ENCODE peak calls at places on chromosomes 7 and 10, in seven cellular contexts. J is choroid plexus epithelial cell, C is lung, V is right lobe of liver, X is GM23248, R is lower lobe of right lung, O is cardiac fibroblast. Z is an unnamed sample.

GRCh38 chr7:27771111-27771510 is 31.1 kb downstream of the TAX1BP1 start:
- DNase-seq in V (no peak), J (no peak), O (no peak), C (no peak), R (no peak), X (no peak), Z (no peak)

GRCh38 chr7:24920702-24921679 is 59.0 kb downstream of the OSBPL3 start:
- DNase-seq in J (no peak), O (no peak), X (no peak), C (peak), R (peak), V (no peak), Z (no peak)

GRCh38 chr10:128096486-128097199 is 29.6 kb downstream of the MKI67 start:
- DNase-seq in V (no peak), R (no peak), O (no peak), J (no peak), C (no peak), X (peak), Z (peak)

GRCh38 chr7:97573065-97573464 is 158.8 kb upstream of the TAC1 start:
- DNase-seq in O (no peak), R (no peak), C (no peak), J (no peak), X (no peak), V (no peak), Z (no peak)

GRCh38 chr10:5292196-5292735 is 72.5 kb upstream of the UCN3 start:
- DNase-seq in J (no peak), V (no peak), O (peak), R (no peak), C (no peak), X (no peak), Z (peak)

GRCh38 chr7:2417981-2418481 is 14.6 kb downstream of the CHST12 start:
- DNase-seq in X (peak), O (peak), C (no peak), J (peak), R (no peak), V (peak), Z (no peak)

GRCh38 chr10:8092428-8092827 is 37.9 kb downstream of the GATA3 start:
- DNase-seq in R (no peak), C (no peak), X (no peak), J (no peak), O (no peak), V (no peak), Z (no peak)

GRCh38 chr7:6446977-6447588 is 671 bp downstream of the DAGLB start:
- DNase-seq in J (peak), X (peak), O (peak), V (peak), C (peak), R (peak), Z (peak)

GRCh38 chr7:151406886-151407583 is 2.8 kb downstream of the WDR86 start:
- DNase-seq in J (no peak), C (no peak), V (no peak), O (no peak), X (no peak), R (no peak), Z (no peak)

GRCh38 chr10:5530846-5531557 is 6.2 kb downstream of the CALML3 start:
- DNase-seq in O (no peak), V (no peak), X (no peak), R (no peak), C (no peak), J (no peak), Z (no peak)

GRCh38 chr10:122128357-122128756 is 139.4 kb downstream of the TACC2 start:
- DNase-seq in X (peak), J (no peak), C (no peak), O (peak), V (no peak), R (no peak), Z (no peak)

GRCh38 chr10:88672041-88672440 is 7.8 kb downstream of the LIPF start:
- DNase-seq in X (no peak), O (peak), J (peak), C (no peak), R (no peak), V (no peak), Z (no peak)

GRCh38 chr10:127892743-127893142 is at the start of gene CLRN3:
- DNase-seq in C (no peak), V (no peak), O (no peak), J (no peak), X (no peak), R (no peak), Z (no peak)

GRCh38 chr10:47164126-47164799 is 135.7 kb upstream of the GDF10 start:
- DNase-seq in C (no peak), J (peak), R (no peak), V (no peak), O (peak), X (peak), Z (no peak)

GRCh38 chr10:57014758-57015157 is 653.7 kb upstream of the ZWINT start:
- DNase-seq in R (no peak), X (no peak), C (no peak), J (no peak), V (no peak), O (no peak), Z (no peak)
- H3K4me3 ChIP-seq in R (no peak), X (no peak), C (no peak), J (no peak), V (no peak), O (no peak), Z (no peak)

GRCh38 chr7:11830004-11830403 is 2.0 kb downstream of the THSD7A start:
- DNase-seq in R (no peak), V (no peak), J (no peak), O (no peak), C (no peak), X (no peak), Z (no peak)

GRCh38 chr7:11833431-11833830 is 1.4 kb upstream of the THSD7A start:
- DNase-seq in O (no peak), X (no peak), C (no peak), J (no peak), R (no peak), V (no peak), Z (peak)

GRCh38 chr7:11830582-11831382 is 1.2 kb downstream of the THSD7A start:
- DNase-seq in O (peak), X (peak), C (no peak), V (no peak), J (peak), R (no peak), Z (peak)

GRCh38 chr7:11831727-11832495 is at the start of gene THSD7A:
- DNase-seq in R (peak), X (peak), J (peak), C (peak), V (peak), O (peak), Z (peak)

GRCh38 chr7:11831383-11831726 is 643 bp downstream of the THSD7A start:
- DNase-seq in J (peak), V (no peak), X (peak), O (peak), C (no peak), R (no peak), Z (no peak)
- H3K4me3 ChIP-seq in J (peak), V (peak), X (peak), O (peak), C (peak), R (peak), Z (peak)

DNA sequence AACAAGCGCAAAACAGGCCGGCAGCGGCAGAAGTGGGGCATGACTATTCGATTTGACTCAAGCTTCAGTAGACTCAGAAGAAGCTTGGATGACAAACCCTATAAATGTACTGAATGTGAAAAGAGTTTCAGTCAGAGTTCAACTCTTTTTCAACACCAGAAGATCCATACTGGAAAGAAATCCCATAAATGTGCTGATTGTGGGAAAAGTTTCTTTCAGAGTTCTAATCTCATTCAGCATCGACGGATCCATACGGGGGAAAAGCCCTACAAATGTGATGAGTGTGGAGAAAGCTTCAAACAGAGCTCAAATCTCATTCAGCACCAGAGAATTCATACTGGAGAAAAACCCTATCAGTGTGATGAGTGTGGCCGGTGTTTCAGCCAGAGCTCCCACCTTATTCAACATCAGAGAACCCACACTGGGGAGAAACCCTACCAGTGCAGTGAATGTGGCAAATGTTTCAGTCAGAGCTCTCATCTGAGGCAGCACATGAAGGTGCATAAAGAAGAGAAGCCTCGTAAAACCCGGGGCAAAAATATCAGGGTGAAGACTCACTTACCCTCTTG is 2.8 kb downstream of the ZNF22 start:
- DNase-seq in X (no peak), V (no peak), C (no peak), J (no peak), R (no peak), O (no peak), Z (peak)
- H3K4me3 ChIP-seq in X (no peak), V (no peak), C (no peak), J (no peak), R (no peak), O (no peak), Z (peak)

GRCh38 chr7:21023841-21024502 is 237.3 kb upstream of the SP8 start:
- DNase-seq in V (no peak), R (no peak), O (no peak), J (no peak), X (no peak), C (no peak), Z (no peak)

GRCh38 chr7:21020667-21021066 is 234.0 kb upstream of the SP8 start:
- DNase-seq in V (no peak), C (no peak), X (no peak), R (no peak), J (no peak), O (no peak), Z (no peak)
- H3K4me3 ChIP-seq in V (no peak), C (no peak), X (no peak), R (no peak), J (no peak), O (no peak), Z (no peak)

GRCh38 chr7:131919920-131920709 is 363.7 kb upstream of the PODXL start:
- DNase-seq in O (no peak), J (no peak), C (no peak), X (no peak), R (no peak), V (no peak), Z (no peak)

GRCh38 chr7:131921016-131921415 is 364.6 kb upstream of the PODXL start:
- DNase-seq in C (no peak), J (no peak), V (no peak), X (peak), O (no peak), R (no peak), Z (no peak)

GRCh38 chr7:131927770-131928169 is 371.3 kb upstream of the PODXL start:
- DNase-seq in V (no peak), J (no peak), O (no peak), R (no peak), X (no peak), C (no peak), Z (no peak)

DNA sequence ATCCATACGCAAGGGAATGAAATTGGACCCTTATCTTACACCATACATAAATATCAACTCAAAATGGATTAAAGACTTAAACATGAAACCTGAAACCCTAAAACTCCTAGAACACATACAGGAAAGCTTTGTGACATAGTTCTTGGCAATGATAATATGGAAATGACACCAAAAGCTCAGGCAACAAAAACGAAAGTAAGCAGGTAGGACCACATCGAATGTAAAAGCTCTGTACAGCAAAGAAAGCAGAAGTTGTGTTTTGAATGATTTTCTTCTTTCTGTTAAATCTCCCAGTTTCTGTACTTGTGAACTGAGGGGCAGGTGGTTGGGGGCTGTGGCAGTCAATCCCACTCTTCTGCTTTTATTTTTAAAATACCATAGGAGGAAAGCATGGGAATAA is 368.4 kb upstream of the PODXL start:
- DNase-seq in V (no peak), C (no peak), J (no peak), X (no peak), R (no peak), O (no peak), Z (no peak)
- H3K4me3 ChIP-seq in V (no peak), C (no peak), J (no peak), X (no peak), R (no peak), O (no peak), Z (no peak)

GRCh38 chr7:29885626-29886025 is 79.3 kb downstream of the WIPF3 start:
- DNase-seq in V (no peak), X (no peak), C (no peak), J (no peak), O (no peak), R (no peak), Z (no peak)

GRCh38 chr7:29881724-29882123 is 75.4 kb downstream of the WIPF3 start:
- DNase-seq in J (no peak), C (no peak), R (no peak), O (no peak), V (no peak), X (no peak), Z (no peak)

GRCh38 chr7:29884399-29885272 is 78.3 kb downstream of the WIPF3 start:
- DNase-seq in J (no peak), V (no peak), R (no peak), X (no peak), C (peak), O (no peak), Z (no peak)

GRCh38 chr7:29882481-29882880 is 76.2 kb downstream of the WIPF3 start:
- DNase-seq in R (no peak), V (no peak), X (no peak), J (no peak), O (no peak), C (no peak), Z (no peak)

GRCh38 chr7:29883462-29884398 is 77.4 kb downstream of the WIPF3 start:
- DNase-seq in O (no peak), X (no peak), C (no peak), R (no peak), V (no peak), J (no peak), Z (no peak)
- H3K4me3 ChIP-seq in O (no peak), X (no peak), C (no peak), R (peak), V (no peak), J (no peak), Z (no peak)

DNA sequence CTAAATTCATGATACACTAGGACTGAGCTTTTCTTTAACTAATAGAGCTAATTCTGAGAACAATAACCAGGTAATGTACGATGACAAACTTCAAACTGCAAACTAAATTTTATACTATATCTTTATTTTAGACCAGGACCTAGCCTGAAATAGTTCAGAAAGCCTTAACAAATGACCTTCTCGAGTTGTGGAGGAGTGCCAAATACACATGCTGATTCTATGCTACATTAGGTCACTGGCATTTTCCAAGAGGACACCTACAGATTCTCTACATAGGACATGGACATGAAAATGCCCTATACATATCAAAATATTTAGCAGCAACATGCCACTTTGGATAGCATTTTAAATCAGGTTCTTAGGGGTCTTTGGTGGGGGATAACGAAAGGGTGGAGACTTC is 44.0 kb upstream of the LRRTM3 start:
- DNase-seq in C (no peak), R (no peak), J (no peak), X (no peak), O (no peak), V (no peak), Z (no peak)
- H3K4me3 ChIP-seq in C (no peak), R (no peak), J (no peak), X (no peak), O (no peak), V (no peak), Z (no peak)